ENCODE peak calls at places on chromosomes 4 and X, in nine cellular contexts. One of them, this sample, is unnamed.

GRCh38 chr4:54482529-54482961 is 175.2 kb upstream of the KIT start:
- DNase-seq in KBM-7: no peak
- DNase-seq in GM23248: peak
- DNase-seq in T-helper 2 cell: no peak
- DNase-seq in activated CD4-positive, alpha-beta T cell treated with anti-CD3 and anti-CD28 coated beads for 48 hours: no peak
- DNase-seq in BJ: no peak
- DNase-seq in right cardiac atrium: no peak
- DNase-seq in LoVo: no peak
- DNase-seq in GM23338: no peak
- DNase-seq in this sample: no peak

GRCh38 chrX:13778916-13779315 is 38.0 kb downstream of the GPM6B start:
- DNase-seq in LoVo: no peak
- DNase-seq in GM23248: peak
- DNase-seq in right cardiac atrium: no peak
- DNase-seq in T-helper 2 cell: no peak
- DNase-seq in BJ: no peak
- DNase-seq in KBM-7: no peak
- DNase-seq in activated CD4-positive, alpha-beta T cell treated with anti-CD3 and anti-CD28 coated beads for 48 hours: peak
- DNase-seq in GM23338: peak
- DNase-seq in this sample: no peak

GRCh38 chrX:69506617-69507499 is 2.7 kb downstream of the NALF2 start:
- DNase-seq in BJ: no peak
- DNase-seq in GM23338: no peak
- DNase-seq in KBM-7: no peak
- DNase-seq in activated CD4-positive, alpha-beta T cell treated with anti-CD3 and anti-CD28 coated beads for 48 hours: no peak
- DNase-seq in GM23248: peak
- DNase-seq in T-helper 2 cell: no peak
- DNase-seq in right cardiac atrium: no peak
- DNase-seq in LoVo: no peak
- DNase-seq in this sample: no peak

GRCh38 chr4:85302756-85303155 is 172.2 kb upstream of the ARHGAP24 start:
- DNase-seq in right cardiac atrium: no peak
- DNase-seq in GM23338: peak
- DNase-seq in BJ: no peak
- DNase-seq in activated CD4-positive, alpha-beta T cell treated with anti-CD3 and anti-CD28 coated beads for 48 hours: no peak
- DNase-seq in KBM-7: no peak
- DNase-seq in GM23248: no peak
- DNase-seq in LoVo: no peak
- DNase-seq in T-helper 2 cell: no peak
- DNase-seq in this sample: no peak

GRCh38 chr4:148207074-148207473 is 235.1 kb downstream of the NR3C2 start:
- DNase-seq in GM23338: peak
- DNase-seq in KBM-7: no peak
- DNase-seq in GM23248: no peak
- DNase-seq in activated CD4-positive, alpha-beta T cell treated with anti-CD3 and anti-CD28 coated beads for 48 hours: no peak
- DNase-seq in right cardiac atrium: no peak
- DNase-seq in LoVo: no peak
- DNase-seq in T-helper 2 cell: no peak
- DNase-seq in BJ: no peak
- DNase-seq in this sample: no peak

GRCh38 chr4:7564242-7564641 is 129.5 kb upstream of the PSAPL1 start:
- DNase-seq in T-helper 2 cell: no peak
- DNase-seq in GM23338: no peak
- DNase-seq in GM23248: no peak
- DNase-seq in right cardiac atrium: no peak
- DNase-seq in KBM-7: no peak
- DNase-seq in activated CD4-positive, alpha-beta T cell treated with anti-CD3 and anti-CD28 coated beads for 48 hours: no peak
- DNase-seq in LoVo: no peak
- DNase-seq in BJ: no peak
- DNase-seq in this sample: no peak

GRCh38 chr4:44145868-44146267 is 302.7 kb downstream of the KCTD8 start:
- DNase-seq in T-helper 2 cell: no peak
- DNase-seq in GM23248: no peak
- DNase-seq in GM23338: no peak
- DNase-seq in KBM-7: no peak
- DNase-seq in LoVo: no peak
- DNase-seq in BJ: no peak
- DNase-seq in activated CD4-positive, alpha-beta T cell treated with anti-CD3 and anti-CD28 coated beads for 48 hours: no peak
- DNase-seq in right cardiac atrium: no peak
- DNase-seq in this sample: no peak

GRCh38 chr4:170090667-170091052 is 904 bp upstream of the AADAT start:
- DNase-seq in BJ: no peak
- DNase-seq in KBM-7: no peak
- DNase-seq in GM23338: no peak
- DNase-seq in activated CD4-positive, alpha-beta T cell treated with anti-CD3 and anti-CD28 coated beads for 48 hours: no peak
- DNase-seq in right cardiac atrium: no peak
- DNase-seq in GM23248: peak
- DNase-seq in T-helper 2 cell: no peak
- DNase-seq in LoVo: peak
- DNase-seq in this sample: no peak

GRCh38 chrX:118974088-118974907 is at the start of gene LONRF3:
- DNase-seq in KBM-7: no peak
- DNase-seq in T-helper 2 cell: peak
- DNase-seq in right cardiac atrium: peak
- DNase-seq in GM23338: no peak
- DNase-seq in activated CD4-positive, alpha-beta T cell treated with anti-CD3 and anti-CD28 coated beads for 48 hours: peak
- DNase-seq in GM23248: peak
- DNase-seq in BJ: no peak
- DNase-seq in LoVo: peak
- DNase-seq in this sample: peak